ENCODE peak calls at places on chromosome 6, in nine cellular contexts. One of them, this sample, is unnamed.

GRCh38 chr6:139967497-139967896 is 593.0 kb upstream of the CITED2 start:
- DNase-seq in stimulated activated naive CD8-positive, alpha-beta T cell treated with anti-CD3 and anti-CD28 coated beads, Interleukin-15, Interleukin-2, amounts not matched to agents 100 U/mL and 50 U/mL, for 24 hours: no peak
- DNase-seq in neural crest cell: no peak
- DNase-seq in H4: no peak
- DNase-seq in NCI-H524: no peak
- DNase-seq in Caki2: no peak
- DNase-seq in T-helper 17 cell: no peak
- DNase-seq in hippocampal formation: no peak
- DNase-seq in A549: no peak
- DNase-seq in this sample: no peak

GRCh38 chr6:5457983-5458683 is 196.8 kb downstream of the FARS2 start:
- DNase-seq in neural crest cell: no peak
- DNase-seq in Caki2: no peak
- DNase-seq in A549: no peak
- DNase-seq in H4: no peak
- DNase-seq in hippocampal formation: no peak
- DNase-seq in NCI-H524: no peak
- DNase-seq in T-helper 17 cell: no peak
- DNase-seq in stimulated activated naive CD8-positive, alpha-beta T cell treated with anti-CD3 and anti-CD28 coated beads, Interleukin-15, Interleukin-2, amounts not matched to agents 100 U/mL and 50 U/mL, for 24 hours: no peak
- DNase-seq in this sample: no peak

GRCh38 chr6:5302995-5303622 is 41.8 kb downstream of the FARS2 start:
- DNase-seq in stimulated activated naive CD8-positive, alpha-beta T cell treated with anti-CD3 and anti-CD28 coated beads, Interleukin-15, Interleukin-2, amounts not matched to agents 100 U/mL and 50 U/mL, for 24 hours: peak; percentile 39
- DNase-seq in H4: no peak
- DNase-seq in NCI-H524: peak; percentile 79
- DNase-seq in hippocampal formation: no peak
- DNase-seq in neural crest cell: no peak
- DNase-seq in T-helper 17 cell: peak; percentile 48
- DNase-seq in A549: peak; percentile 33
- DNase-seq in Caki2: peak; percentile 31
- DNase-seq in this sample: no peak

GRCh38 chr6:38143191-38144154 is 323.9 kb downstream of the ZFAND3 start:
- DNase-seq in NCI-H524: peak; percentile 29
- DNase-seq in H4: no peak
- DNase-seq in neural crest cell: no peak
- DNase-seq in hippocampal formation: peak; percentile 44
- DNase-seq in Caki2: no peak
- DNase-seq in T-helper 17 cell: no peak
- DNase-seq in stimulated activated naive CD8-positive, alpha-beta T cell treated with anti-CD3 and anti-CD28 coated beads, Interleukin-15, Interleukin-2, amounts not matched to agents 100 U/mL and 50 U/mL, for 24 hours: no peak
- DNase-seq in A549: no peak
- DNase-seq in this sample: no peak

GRCh38 chr6:153503810-153504209 is 372.7 kb upstream of the RGS17 start:
- DNase-seq in Caki2: no peak
- DNase-seq in A549: no peak
- DNase-seq in stimulated activated naive CD8-positive, alpha-beta T cell treated with anti-CD3 and anti-CD28 coated beads, Interleukin-15, Interleukin-2, amounts not matched to agents 100 U/mL and 50 U/mL, for 24 hours: no peak
- DNase-seq in NCI-H524: peak; percentile 48
- DNase-seq in neural crest cell: no peak
- DNase-seq in H4: peak; percentile 4
- DNase-seq in T-helper 17 cell: no peak
- DNase-seq in hippocampal formation: no peak
- DNase-seq in this sample: no peak

GRCh38 chr6:154888426-154888825 is 106.7 kb upstream of the TIAM2 start:
- DNase-seq in T-helper 17 cell: no peak
- DNase-seq in A549: no peak
- DNase-seq in H4: no peak
- DNase-seq in stimulated activated naive CD8-positive, alpha-beta T cell treated with anti-CD3 and anti-CD28 coated beads, Interleukin-15, Interleukin-2, amounts not matched to agents 100 U/mL and 50 U/mL, for 24 hours: no peak
- DNase-seq in neural crest cell: no peak
- DNase-seq in hippocampal formation: no peak
- DNase-seq in Caki2: no peak
- DNase-seq in NCI-H524: no peak
- DNase-seq in this sample: no peak

GRCh38 chr6:107704377-107705013 is 119.6 kb downstream of the SCML4 start:
- DNase-seq in NCI-H524: peak; percentile 16
- DNase-seq in T-helper 17 cell: no peak
- DNase-seq in hippocampal formation: peak; percentile 26
- DNase-seq in neural crest cell: peak; percentile 66
- DNase-seq in stimulated activated naive CD8-positive, alpha-beta T cell treated with anti-CD3 and anti-CD28 coated beads, Interleukin-15, Interleukin-2, amounts not matched to agents 100 U/mL and 50 U/mL, for 24 hours: no peak
- DNase-seq in A549: peak; percentile 9
- DNase-seq in Caki2: peak; percentile 11
- DNase-seq in H4: peak; percentile 11
- DNase-seq in this sample: peak; percentile 44

GRCh38 chr6:25070547-25071366 is 135.0 kb upstream of the RIPOR2 start:
- DNase-seq in NCI-H524: peak; percentile 80
- DNase-seq in H4: peak; percentile 66
- DNase-seq in hippocampal formation: peak; percentile 46
- DNase-seq in A549: peak; percentile 35
- DNase-seq in stimulated activated naive CD8-positive, alpha-beta T cell treated with anti-CD3 and anti-CD28 coated beads, Interleukin-15, Interleukin-2, amounts not matched to agents 100 U/mL and 50 U/mL, for 24 hours: peak; percentile 76
- DNase-seq in T-helper 17 cell: peak; percentile 68
- DNase-seq in Caki2: peak; percentile 69
- DNase-seq in neural crest cell: peak; percentile 71
- DNase-seq in this sample: peak; percentile 73

GRCh38 chr6:131172237-131172636 is 37.0 kb downstream of the AKAP7 start:
- DNase-seq in T-helper 17 cell: no peak
- DNase-seq in stimulated activated naive CD8-positive, alpha-beta T cell treated with anti-CD3 and anti-CD28 coated beads, Interleukin-15, Interleukin-2, amounts not matched to agents 100 U/mL and 50 U/mL, for 24 hours: no peak
- DNase-seq in hippocampal formation: no peak
- DNase-seq in H4: no peak
- DNase-seq in Caki2: no peak
- DNase-seq in neural crest cell: no peak
- DNase-seq in A549: no peak
- DNase-seq in NCI-H524: no peak
- DNase-seq in this sample: no peak

GRCh38 chr6:119351005-119351394 is 1.4 kb upstream of the MAN1A1 start:
- DNase-seq in H4: peak; percentile 17
- DNase-seq in T-helper 17 cell: no peak
- DNase-seq in Caki2: peak; percentile 3
- DNase-seq in A549: no peak
- DNase-seq in neural crest cell: no peak
- DNase-seq in hippocampal formation: no peak
- DNase-seq in stimulated activated naive CD8-positive, alpha-beta T cell treated with anti-CD3 and anti-CD28 coated beads, Interleukin-15, Interleukin-2, amounts not matched to agents 100 U/mL and 50 U/mL, for 24 hours: no peak
- DNase-seq in NCI-H524: peak; percentile 52
- DNase-seq in this sample: no peak

GRCh38 chr6:84123186-84123585 is 89.6 kb downstream of the MRAP2 start:
- DNase-seq in stimulated activated naive CD8-positive, alpha-beta T cell treated with anti-CD3 and anti-CD28 coated beads, Interleukin-15, Interleukin-2, amounts not matched to agents 100 U/mL and 50 U/mL, for 24 hours: no peak
- DNase-seq in hippocampal formation: no peak
- DNase-seq in Caki2: no peak
- DNase-seq in A549: no peak
- DNase-seq in NCI-H524: no peak
- DNase-seq in T-helper 17 cell: no peak
- DNase-seq in neural crest cell: no peak
- DNase-seq in H4: no peak
- DNase-seq in this sample: no peak

GRCh38 chr6:157258878-157259277 is 64.4 kb downstream of the TMEM242 start:
- DNase-seq in A549: no peak
- DNase-seq in NCI-H524: no peak
- DNase-seq in neural crest cell: no peak
- DNase-seq in Caki2: no peak
- DNase-seq in hippocampal formation: no peak
- DNase-seq in H4: no peak
- DNase-seq in T-helper 17 cell: no peak
- DNase-seq in stimulated activated naive CD8-positive, alpha-beta T cell treated with anti-CD3 and anti-CD28 coated beads, Interleukin-15, Interleukin-2, amounts not matched to agents 100 U/mL and 50 U/mL, for 24 hours: no peak
- DNase-seq in this sample: no peak

GRCh38 chr6:92496527-92496926 is 922.8 kb downstream of the EPHA7 start:
- DNase-seq in H4: no peak
- DNase-seq in Caki2: no peak
- DNase-seq in T-helper 17 cell: no peak
- DNase-seq in stimulated activated naive CD8-positive, alpha-beta T cell treated with anti-CD3 and anti-CD28 coated beads, Interleukin-15, Interleukin-2, amounts not matched to agents 100 U/mL and 50 U/mL, for 24 hours: no peak
- DNase-seq in neural crest cell: no peak
- DNase-seq in A549: no peak
- DNase-seq in NCI-H524: no peak
- DNase-seq in hippocampal formation: no peak
- DNase-seq in this sample: no peak

GRCh38 chr6:132142308-132142707 is 191.1 kb upstream of the CCN2 start:
- DNase-seq in neural crest cell: no peak
- DNase-seq in stimulated activated naive CD8-positive, alpha-beta T cell treated with anti-CD3 and anti-CD28 coated beads, Interleukin-15, Interleukin-2, amounts not matched to agents 100 U/mL and 50 U/mL, for 24 hours: no peak
- DNase-seq in T-helper 17 cell: no peak
- DNase-seq in A549: no peak
- DNase-seq in NCI-H524: no peak
- DNase-seq in Caki2: no peak
- DNase-seq in hippocampal formation: no peak
- DNase-seq in H4: no peak
- DNase-seq in this sample: no peak

GRCh38 chr6:154039231-154039842 is at the start of gene OPRM1:
- DNase-seq in NCI-H524: peak; percentile 37
- DNase-seq in Caki2: peak; percentile 6
- DNase-seq in A549: no peak
- DNase-seq in stimulated activated naive CD8-positive, alpha-beta T cell treated with anti-CD3 and anti-CD28 coated beads, Interleukin-15, Interleukin-2, amounts not matched to agents 100 U/mL and 50 U/mL, for 24 hours: peak; percentile 50
- DNase-seq in neural crest cell: peak; percentile 83
- DNase-seq in hippocampal formation: no peak
- DNase-seq in H4: peak; percentile 2
- DNase-seq in T-helper 17 cell: no peak
- DNase-seq in this sample: no peak

GRCh38 chr6:105301072-105301503 is 101.8 kb downstream of the PREP start:
- DNase-seq in stimulated activated naive CD8-positive, alpha-beta T cell treated with anti-CD3 and anti-CD28 coated beads, Interleukin-15, Interleukin-2, amounts not matched to agents 100 U/mL and 50 U/mL, for 24 hours: no peak
- DNase-seq in H4: no peak
- DNase-seq in Caki2: no peak
- DNase-seq in NCI-H524: no peak
- DNase-seq in T-helper 17 cell: no peak
- DNase-seq in hippocampal formation: no peak
- DNase-seq in neural crest cell: no peak
- DNase-seq in A549: no peak
- DNase-seq in this sample: no peak

GRCh38 chr6:125511809-125512341 is 210.1 kb upstream of the HDDC2 start:
- DNase-seq in H4: peak; percentile 85
- DNase-seq in stimulated activated naive CD8-positive, alpha-beta T cell treated with anti-CD3 and anti-CD28 coated beads, Interleukin-15, Interleukin-2, amounts not matched to agents 100 U/mL and 50 U/mL, for 24 hours: no peak
- DNase-seq in A549: no peak
- DNase-seq in hippocampal formation: no peak
- DNase-seq in Caki2: peak; percentile 86
- DNase-seq in NCI-H524: peak; percentile 68
- DNase-seq in T-helper 17 cell: no peak
- DNase-seq in neural crest cell: no peak
- DNase-seq in this sample: no peak

GRCh38 chr6:137517404-137517803 is 23.2 kb upstream of the OLIG3 start:
- DNase-seq in NCI-H524: no peak
- DNase-seq in hippocampal formation: no peak
- DNase-seq in T-helper 17 cell: no peak
- DNase-seq in A549: no peak
- DNase-seq in neural crest cell: no peak
- DNase-seq in Caki2: no peak
- DNase-seq in stimulated activated naive CD8-positive, alpha-beta T cell treated with anti-CD3 and anti-CD28 coated beads, Interleukin-15, Interleukin-2, amounts not matched to agents 100 U/mL and 50 U/mL, for 24 hours: no peak
- DNase-seq in H4: no peak
- DNase-seq in this sample: no peak

GRCh38 chr6:139109558-139109957 is 25.3 kb upstream of the HECA start:
- DNase-seq in H4: peak; percentile 11
- DNase-seq in neural crest cell: no peak
- DNase-seq in T-helper 17 cell: no peak
- DNase-seq in hippocampal formation: no peak
- DNase-seq in NCI-H524: peak; percentile 67
- DNase-seq in Caki2: peak; percentile 9
- DNase-seq in stimulated activated naive CD8-positive, alpha-beta T cell treated with anti-CD3 and anti-CD28 coated beads, Interleukin-15, Interleukin-2, amounts not matched to agents 100 U/mL and 50 U/mL, for 24 hours: peak; percentile 48
- DNase-seq in A549: no peak
- DNase-seq in this sample: no peak

GRCh38 chr6:54665246-54665645 is 181.3 kb upstream of the FAM83B start:
- DNase-seq in stimulated activated naive CD8-positive, alpha-beta T cell treated with anti-CD3 and anti-CD28 coated beads, Interleukin-15, Interleukin-2, amounts not matched to agents 100 U/mL and 50 U/mL, for 24 hours: no peak
- DNase-seq in hippocampal formation: no peak
- DNase-seq in A549: no peak
- DNase-seq in Caki2: no peak
- DNase-seq in H4: no peak
- DNase-seq in NCI-H524: no peak
- DNase-seq in T-helper 17 cell: no peak
- DNase-seq in neural crest cell: no peak
- DNase-seq in this sample: no peak

GRCh38 chr6:157716553-157716952 is 106.5 kb upstream of the SNX9 start:
- DNase-seq in NCI-H524: no peak
- DNase-seq in H4: no peak
- DNase-seq in hippocampal formation: no peak
- DNase-seq in neural crest cell: no peak
- DNase-seq in T-helper 17 cell: no peak
- DNase-seq in Caki2: no peak
- DNase-seq in stimulated activated naive CD8-positive, alpha-beta T cell treated with anti-CD3 and anti-CD28 coated beads, Interleukin-15, Interleukin-2, amounts not matched to agents 100 U/mL and 50 U/mL, for 24 hours: no peak
- DNase-seq in A549: no peak
- DNase-seq in this sample: no peak

GRCh38 chr6:149925253-149925973 is 2.5 kb upstream of the RAET1G start:
- DNase-seq in neural crest cell: no peak
- DNase-seq in H4: no peak
- DNase-seq in A549: no peak
- DNase-seq in Caki2: no peak
- DNase-seq in NCI-H524: peak; percentile 53
- DNase-seq in hippocampal formation: no peak
- DNase-seq in stimulated activated naive CD8-positive, alpha-beta T cell treated with anti-CD3 and anti-CD28 coated beads, Interleukin-15, Interleukin-2, amounts not matched to agents 100 U/mL and 50 U/mL, for 24 hours: no peak
- DNase-seq in T-helper 17 cell: no peak
- DNase-seq in this sample: no peak

GRCh38 chr6:14786008-14786407 is 459.9 kb upstream of the JARID2 start:
- DNase-seq in neural crest cell: no peak
- DNase-seq in NCI-H524: no peak
- DNase-seq in stimulated activated naive CD8-positive, alpha-beta T cell treated with anti-CD3 and anti-CD28 coated beads, Interleukin-15, Interleukin-2, amounts not matched to agents 100 U/mL and 50 U/mL, for 24 hours: no peak
- DNase-seq in T-helper 17 cell: no peak
- DNase-seq in A549: no peak
- DNase-seq in Caki2: no peak
- DNase-seq in H4: no peak
- DNase-seq in hippocampal formation: no peak
- DNase-seq in this sample: no peak

GRCh38 chr6:64081459-64081858 is 445.9 kb downstream of the PHF3 start:
- DNase-seq in H4: no peak
- DNase-seq in NCI-H524: no peak
- DNase-seq in Caki2: no peak
- DNase-seq in hippocampal formation: no peak
- DNase-seq in T-helper 17 cell: no peak
- DNase-seq in neural crest cell: no peak
- DNase-seq in A549: no peak
- DNase-seq in stimulated activated naive CD8-positive, alpha-beta T cell treated with anti-CD3 and anti-CD28 coated beads, Interleukin-15, Interleukin-2, amounts not matched to agents 100 U/mL and 50 U/mL, for 24 hours: no peak
- DNase-seq in this sample: no peak

GRCh38 chr6:144528605-144529425 is 243.7 kb downstream of the UTRN start:
- DNase-seq in T-helper 17 cell: no peak
- DNase-seq in hippocampal formation: no peak
- DNase-seq in A549: no peak
- DNase-seq in neural crest cell: no peak
- DNase-seq in NCI-H524: no peak
- DNase-seq in H4: peak; percentile 17
- DNase-seq in Caki2: peak; percentile 83
- DNase-seq in stimulated activated naive CD8-positive, alpha-beta T cell treated with anti-CD3 and anti-CD28 coated beads, Interleukin-15, Interleukin-2, amounts not matched to agents 100 U/mL and 50 U/mL, for 24 hours: no peak
- DNase-seq in this sample: no peak

GRCh38 chr6:14212020-14212419 is 94.4 kb downstream of the CD83 start:
- DNase-seq in neural crest cell: no peak
- DNase-seq in NCI-H524: no peak
- DNase-seq in Caki2: no peak
- DNase-seq in A549: no peak
- DNase-seq in stimulated activated naive CD8-positive, alpha-beta T cell treated with anti-CD3 and anti-CD28 coated beads, Interleukin-15, Interleukin-2, amounts not matched to agents 100 U/mL and 50 U/mL, for 24 hours: no peak
- DNase-seq in T-helper 17 cell: no peak
- DNase-seq in hippocampal formation: no peak
- DNase-seq in H4: no peak
- DNase-seq in this sample: no peak

GRCh38 chr6:9537381-9537780 is 877.5 kb downstream of the TFAP2A start:
- DNase-seq in stimulated activated naive CD8-positive, alpha-beta T cell treated with anti-CD3 and anti-CD28 coated beads, Interleukin-15, Interleukin-2, amounts not matched to agents 100 U/mL and 50 U/mL, for 24 hours: no peak
- DNase-seq in T-helper 17 cell: no peak
- DNase-seq in H4: peak; percentile 13
- DNase-seq in hippocampal formation: no peak
- DNase-seq in neural crest cell: no peak
- DNase-seq in NCI-H524: no peak
- DNase-seq in A549: no peak
- DNase-seq in Caki2: peak; percentile 88
- DNase-seq in this sample: peak; percentile 80

GRCh38 chr6:72218125-72218524 is 331.8 kb downstream of the RIMS1 start:
- DNase-seq in NCI-H524: peak; percentile 49
- DNase-seq in A549: peak; percentile 5
- DNase-seq in stimulated activated naive CD8-positive, alpha-beta T cell treated with anti-CD3 and anti-CD28 coated beads, Interleukin-15, Interleukin-2, amounts not matched to agents 100 U/mL and 50 U/mL, for 24 hours: no peak
- DNase-seq in H4: peak; percentile 58
- DNase-seq in hippocampal formation: peak; percentile 19
- DNase-seq in Caki2: no peak
- DNase-seq in T-helper 17 cell: no peak
- DNase-seq in neural crest cell: peak; percentile 41
- DNase-seq in this sample: no peak

GRCh38 chr6:7137335-7138106 is 29.8 kb downstream of the RREB1 start:
- DNase-seq in stimulated activated naive CD8-positive, alpha-beta T cell treated with anti-CD3 and anti-CD28 coated beads, Interleukin-15, Interleukin-2, amounts not matched to agents 100 U/mL and 50 U/mL, for 24 hours: peak; percentile 72
- DNase-seq in NCI-H524: no peak
- DNase-seq in hippocampal formation: no peak
- DNase-seq in Caki2: no peak
- DNase-seq in neural crest cell: no peak
- DNase-seq in T-helper 17 cell: peak; percentile 34
- DNase-seq in A549: no peak
- DNase-seq in H4: peak; percentile 31
- DNase-seq in this sample: no peak

GRCh38 chr6:146871613-146872465 is 273.1 kb downstream of the ADGB start:
- DNase-seq in neural crest cell: no peak
- DNase-seq in T-helper 17 cell: no peak
- DNase-seq in hippocampal formation: no peak
- DNase-seq in H4: no peak
- DNase-seq in NCI-H524: peak; percentile 88
- DNase-seq in stimulated activated naive CD8-positive, alpha-beta T cell treated with anti-CD3 and anti-CD28 coated beads, Interleukin-15, Interleukin-2, amounts not matched to agents 100 U/mL and 50 U/mL, for 24 hours: no peak
- DNase-seq in Caki2: no peak
- DNase-seq in A549: no peak
- DNase-seq in this sample: no peak

This sample was measured in SK-N-MC.